ENCODE peak calls at places on chromosomes 3 and 15, in five cellular contexts. A, T, D, X and G are unnamed samples.

GRCh38 chr3:183357564-183358079 is 70.8 kb downstream of the MCF2L2 start:
- DNase-seq in A (no peak), D (no peak), X (no peak), T (no peak), G (peak)

GRCh38 chr15:63466378-63467192 is 37.8 kb upstream of the USP3 start:
- DNase-seq in X (peak), D (peak), A (no peak), T (peak), G (peak)

GRCh38 chr15:91219203-91219602 is 119.1 kb downstream of the SV2B start:
- DNase-seq in X (no peak), D (no peak), T (no peak), A (no peak), G (no peak)

GRCh38 chr3:122677261-122677660 is 3.4 kb upstream of the PARP14 start:
- DNase-seq in T (no peak), A (no peak), D (no peak), X (no peak), G (no peak)

GRCh38 chr15:62391565-62392262 is 226.6 kb upstream of the C2CD4B start:
- DNase-seq in A (no peak), X (peak), T (peak), D (peak), G (peak)

GRCh38 chr3:72032435-72033118 is 247.6 kb upstream of the PROK2 start:
- DNase-seq in A (no peak), T (no peak), X (no peak), D (no peak), G (peak)

GRCh38 chr15:99264125-99264524 is 12.8 kb downstream of the LRRC28 start:
- DNase-seq in A (no peak), X (no peak), T (no peak), D (no peak), G (no peak)

GRCh38 chr15:93929375-93930094 is 301.8 kb upstream of the MCTP2 start:
- DNase-seq in X (no peak), D (peak), T (no peak), A (no peak), G (no peak)

DNA sequence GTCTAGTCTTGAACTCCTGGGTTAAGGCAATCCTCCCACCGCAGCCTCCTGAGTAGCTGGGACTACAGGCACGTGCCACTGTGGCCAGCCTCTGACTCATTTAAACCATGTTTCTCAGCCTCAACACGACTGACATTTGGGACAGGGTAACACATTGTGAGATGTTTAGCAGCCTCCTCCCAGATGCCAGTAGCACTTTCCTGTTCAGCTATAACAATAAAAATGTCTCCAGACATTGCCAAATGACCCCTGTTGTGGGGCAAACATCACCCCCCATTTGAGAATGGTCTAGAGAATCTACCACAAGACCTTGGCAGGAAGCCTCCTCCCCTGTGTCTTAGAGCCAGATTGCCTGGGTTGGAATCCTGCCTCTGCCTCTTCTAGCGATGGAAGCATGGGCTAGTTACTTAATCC is 8.4 kb downstream of the TMEM40 start:
- DNase-seq in D (peak), T (no peak), A (peak), X (no peak), G (no peak)
- TF ChIP-seq MXI1 in D (peak), T (no peak), A (no peak), X (no peak), G (no peak)

DNA sequence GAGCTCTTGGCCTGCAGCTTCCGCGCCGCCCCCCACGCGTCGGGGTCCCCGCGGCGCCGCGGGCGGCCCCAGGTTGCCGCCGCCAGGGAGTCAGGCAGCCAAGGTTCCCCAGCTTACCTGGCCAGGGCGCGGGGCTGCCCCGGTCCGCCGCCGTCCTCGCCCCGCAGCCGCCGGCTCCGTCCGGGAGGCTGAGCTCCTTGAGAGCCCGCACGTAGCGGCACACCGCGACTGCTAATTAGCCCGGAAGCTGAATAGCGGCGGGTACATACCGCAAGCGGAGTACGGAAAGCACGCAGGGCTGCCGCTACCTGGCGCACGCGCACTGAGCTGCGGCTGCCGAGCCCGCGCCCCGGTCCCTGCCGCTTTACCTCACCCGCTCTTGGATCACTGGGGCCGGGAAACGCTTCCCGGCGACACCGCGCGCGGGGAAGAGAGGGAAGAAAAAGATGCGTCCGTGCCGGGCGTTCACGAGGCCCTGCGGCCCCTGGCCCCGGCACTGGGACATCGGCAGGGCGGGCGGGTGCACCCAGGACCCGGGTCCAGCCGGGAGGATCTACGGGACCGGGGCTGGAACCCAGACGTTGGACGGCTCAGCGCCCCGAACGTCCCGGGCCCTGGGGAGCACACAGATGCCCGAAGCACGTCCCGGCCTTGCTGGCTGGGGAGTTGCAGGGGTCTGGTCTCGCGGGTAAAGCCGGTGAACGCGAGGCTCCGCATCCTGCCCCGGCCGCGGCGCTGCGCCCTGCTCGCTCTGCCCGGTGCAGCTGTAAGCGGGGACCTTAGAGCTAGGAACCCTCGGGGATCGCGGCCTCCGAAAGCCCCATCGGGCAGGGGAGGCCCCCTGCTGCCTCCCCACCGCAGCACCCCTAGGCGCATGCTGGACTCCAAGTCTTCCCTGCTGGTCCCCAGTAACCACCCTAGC is at the start of gene GOLGA8B:
- DNase-seq in T (peak), X (peak), D (peak), A (no peak), G (peak)
- TF ChIP-seq MXI1 in T (no peak), X (no peak), D (no peak), A (no peak), G (no peak)

GRCh38 chr3:39168156-39168780 is 14.9 kb upstream of the CSRNP1 start:
- DNase-seq in X (no peak), A (no peak), D (no peak), T (no peak), G (no peak)
- TF ChIP-seq MXI1 in X (no peak), A (no peak), D (no peak), T (no peak), G (no peak)

DNA sequence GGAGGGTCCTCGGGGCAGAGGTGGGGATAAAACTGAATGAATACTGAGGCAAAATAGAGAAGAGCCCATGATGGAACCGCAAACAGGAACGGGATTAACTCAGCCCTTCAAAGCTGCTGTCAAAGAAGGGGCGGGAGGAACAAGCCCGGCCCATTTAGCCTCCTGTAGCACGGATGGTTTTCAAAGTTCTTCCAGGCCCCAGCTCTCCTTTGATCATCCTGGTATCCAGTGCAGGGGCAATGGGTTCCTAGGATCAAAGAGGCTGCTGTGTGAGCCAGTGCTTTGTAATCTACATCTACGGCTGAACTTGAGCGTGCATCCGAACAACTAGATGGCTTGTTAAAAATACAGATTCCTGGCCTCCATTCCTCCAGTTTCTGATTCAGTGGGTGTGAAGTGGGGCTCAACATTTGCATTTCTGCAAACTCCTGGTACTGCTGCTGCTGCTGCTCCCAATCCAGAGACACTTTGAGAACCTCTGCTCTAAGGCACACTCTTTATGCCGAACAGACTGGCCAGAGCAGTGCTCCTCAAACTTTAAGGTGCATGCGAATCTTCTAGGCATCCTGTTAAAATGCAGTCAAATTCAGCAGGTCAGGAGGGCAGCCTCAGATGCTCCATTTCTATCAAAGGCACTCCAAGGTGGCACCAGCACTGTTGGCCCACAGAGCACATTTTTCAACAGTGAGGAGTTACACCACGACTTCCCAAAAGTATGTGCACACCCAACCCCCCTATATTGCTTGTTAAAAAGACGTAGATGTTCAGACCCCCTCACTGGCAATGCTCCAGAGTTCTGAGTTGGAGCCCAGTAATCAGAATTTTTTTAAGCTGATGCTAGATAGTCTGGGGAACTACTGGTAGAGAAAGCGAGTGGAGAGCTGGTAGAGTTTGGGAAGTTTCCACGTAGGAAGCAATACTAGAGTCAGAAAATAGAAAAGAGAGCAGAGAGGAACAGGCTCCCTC is 5.6 kb downstream of the GALNT15 start:
- DNase-seq in X (no peak), A (no peak), D (peak), T (peak), G (no peak)
- TF ChIP-seq MXI1 in X (no peak), A (no peak), D (no peak), T (no peak), G (no peak)

GRCh38 chr3:146334151-146334550 is 83.2 kb upstream of the PLSCR4 start:
- DNase-seq in T (no peak), A (no peak), X (no peak), D (peak), G (peak)
- TF ChIP-seq MXI1 in T (no peak), A (no peak), X (no peak), D (no peak), G (no peak)

DNA sequence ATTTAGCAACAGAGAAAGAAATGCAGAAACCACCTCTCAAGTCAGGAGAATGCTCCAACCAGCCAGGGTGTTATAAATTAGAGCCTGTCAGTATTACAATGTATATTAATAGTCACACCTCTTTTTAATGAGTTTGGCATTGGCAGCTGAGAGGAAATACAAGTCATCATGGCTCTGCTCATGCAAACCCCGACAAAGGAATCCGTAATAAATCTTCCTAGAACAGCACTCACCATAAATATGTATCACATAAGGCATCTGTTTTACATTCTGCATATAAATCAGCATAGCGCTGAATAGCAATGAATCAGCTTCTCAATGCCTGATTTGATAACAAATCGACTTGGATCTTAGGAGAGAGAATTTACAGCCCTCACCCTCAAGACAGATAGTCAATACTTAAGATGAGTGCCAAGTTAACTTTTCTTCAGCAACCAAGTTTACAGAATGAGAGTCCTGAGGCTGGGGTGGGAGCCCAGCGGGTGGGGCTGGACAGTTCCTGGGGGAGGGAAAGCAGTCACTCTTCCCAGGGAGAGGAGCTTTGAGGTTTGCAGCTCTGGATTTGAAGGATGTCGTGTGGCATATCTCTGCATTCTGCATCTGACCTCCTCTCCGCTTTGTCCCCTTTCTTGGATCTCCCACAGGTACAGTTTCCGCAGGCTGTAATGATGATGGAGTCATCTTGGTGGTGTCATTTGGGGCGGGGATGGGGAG is 1034.4 kb upstream of the NR2F2 start:
- DNase-seq in X (no peak), T (no peak), D (no peak), A (no peak), G (no peak)
- TF ChIP-seq MXI1 in X (no peak), T (no peak), D (no peak), A (no peak), G (no peak)

GRCh38 chr3:14640157-14640562 is 11.4 kb upstream of the CCDC174 start:
- DNase-seq in D (peak), T (no peak), X (no peak), A (no peak), G (no peak)
- TF ChIP-seq MXI1 in D (no peak), T (no peak), X (no peak), A (no peak), G (no peak)

GRCh38 chr15:35665855-35666536 is 120.0 kb upstream of the DPH6 start:
- DNase-seq in D (no peak), T (no peak), X (no peak), A (no peak), G (no peak)
- TF ChIP-seq MXI1 in D (no peak), T (no peak), X (no peak), A (no peak), G (no peak)

GRCh38 chr3:186523434-186523833 is 20.7 kb downstream of the CRYGS start:
- DNase-seq in T (peak), D (no peak), A (no peak), X (no peak), G (no peak)

GRCh38 chr3:186523022-186523421 is 21.2 kb downstream of the CRYGS start:
- DNase-seq in T (no peak), D (no peak), X (no peak), A (no peak), G (no peak)

GRCh38 chr3:186520436-186520835 is 23.7 kb downstream of the CRYGS start:
- DNase-seq in T (no peak), X (no peak), A (no peak), D (no peak), G (no peak)

GRCh38 chr3:186519021-186519658 is 25.0 kb downstream of the CRYGS start:
- DNase-seq in T (no peak), D (no peak), X (no peak), A (peak), G (no peak)

GRCh38 chr3:186520957-186521842 is 23.0 kb downstream of the CRYGS start:
- DNase-seq in D (no peak), X (no peak), A (peak), T (no peak), G (no peak)
- TF ChIP-seq MXI1 in D (no peak), X (no peak), A (no peak), T (no peak), G (no peak)

GRCh38 chr3:70816346-70816745 is 503.9 kb upstream of the MDFIC2 start:
- DNase-seq in A (no peak), D (no peak), T (no peak), X (no peak), G (no peak)
- TF ChIP-seq MXI1 in A (no peak), D (no peak), T (no peak), X (no peak), G (no peak)